ENCODE peak calls at places on chromosomes 3 and 15, in five cellular contexts. One of them, this sample, is unnamed. For H3K9me3 and H3K4me1, the result is how much of the 10 kb centered on the place peaks cover.

GRCh38 chr3:50502584-50503423 is 630 bp downstream of the CACNA2D2 start:
- DNase-seq in IMR-90: no peak
- DNase-seq in H9: peak
- DNase-seq in trophoblast cell: no peak
- DNase-seq in mesenchymal stem cell: no peak
- DNase-seq in this sample: peak

GRCh38 chr15:52071570-52071969 is 41.0 kb downstream of the BCL2L10 start:
- DNase-seq in IMR-90: no peak
- DNase-seq in H9: no peak
- DNase-seq in trophoblast cell: peak
- DNase-seq in mesenchymal stem cell: no peak
- DNase-seq in this sample: no peak

GRCh38 chr15:33699691-33700447 is 268.4 kb upstream of the CHRM5 start:
- DNase-seq in IMR-90: peak
- DNase-seq in H9: no peak
- DNase-seq in trophoblast cell: peak
- DNase-seq in mesenchymal stem cell: no peak
- DNase-seq in this sample: no peak

GRCh38 chr3:9032236-9032777 is 69.0 kb upstream of the RAD18 start:
- DNase-seq in IMR-90: no peak
- DNase-seq in H9: no peak
- DNase-seq in trophoblast cell: peak
- DNase-seq in mesenchymal stem cell: no peak
- DNase-seq in this sample: no peak

GRCh38 chr3:77935418-77935817 is 895.5 kb downstream of the ROBO2 start:
- DNase-seq in IMR-90: no peak
- DNase-seq in H9: no peak
- DNase-seq in trophoblast cell: no peak
- DNase-seq in mesenchymal stem cell: no peak
- DNase-seq in this sample: no peak

GRCh38 chr15:42996871-42997270 is 76.3 kb upstream of the TTBK2 start:
- DNase-seq in IMR-90: no peak
- DNase-seq in H9: peak
- DNase-seq in trophoblast cell: no peak
- DNase-seq in mesenchymal stem cell: no peak
- DNase-seq in this sample: no peak

GRCh38 chr3:42732829-42733459 is 30.3 kb upstream of the HHATL start:
- DNase-seq in IMR-90: no peak
- DNase-seq in H9: peak
- DNase-seq in trophoblast cell: peak
- DNase-seq in mesenchymal stem cell: no peak
- DNase-seq in this sample: no peak

GRCh38 chr3:105526349-105527111 is 159.8 kb downstream of the ALCAM start:
- DNase-seq in IMR-90: peak
- DNase-seq in H9: no peak
- DNase-seq in trophoblast cell: no peak
- DNase-seq in mesenchymal stem cell: peak
- DNase-seq in this sample: no peak

GRCh38 chr15:95591270-95591669 is 739.2 kb upstream of the NR2F2 start:
- DNase-seq in IMR-90: no peak
- DNase-seq in H9: no peak
- DNase-seq in trophoblast cell: no peak
- DNase-seq in mesenchymal stem cell: no peak
- DNase-seq in this sample: no peak

GRCh38 chr3:112302881-112303761 is 9.1 kb upstream of the SLC9C1 start:
- DNase-seq in IMR-90: peak
- DNase-seq in H9: peak
- DNase-seq in trophoblast cell: no peak
- DNase-seq in mesenchymal stem cell: peak
- DNase-seq in this sample: peak

GRCh38 chr3:11643212-11644087 is at the start of gene VGLL4:
- DNase-seq in IMR-90: peak
- DNase-seq in H9: peak
- DNase-seq in trophoblast cell: peak
- DNase-seq in mesenchymal stem cell: peak
- DNase-seq in this sample: peak

GRCh38 chr3:1908651-1909445 is 189.8 kb upstream of the CNTN4 start:
- DNase-seq in IMR-90: no peak
- DNase-seq in H9: no peak
- DNase-seq in trophoblast cell: no peak
- DNase-seq in mesenchymal stem cell: no peak
- DNase-seq in this sample: no peak

GRCh38 chr15:38530113-38530512 is 34.5 kb downstream of the RASGRP1 start:
- DNase-seq in IMR-90: no peak
- DNase-seq in H9: no peak
- DNase-seq in trophoblast cell: no peak
- DNase-seq in mesenchymal stem cell: no peak
- DNase-seq in this sample: no peak

GRCh38 chr3:114447545-114447944 is 153.7 kb downstream of the TIGIT start:
- DNase-seq in IMR-90: no peak
- DNase-seq in H9: no peak
- DNase-seq in trophoblast cell: no peak
- DNase-seq in mesenchymal stem cell: no peak
- DNase-seq in this sample: no peak

GRCh38 chr3:27723803-27724458 is 1.8 kb upstream of the EOMES start:
- DNase-seq in IMR-90: no peak
- DNase-seq in H9: no peak
- DNase-seq in trophoblast cell: no peak
- DNase-seq in mesenchymal stem cell: no peak
- DNase-seq in this sample: no peak

GRCh38 chr3:23161896-23162570 is 41.1 kb upstream of the UBE2E2 start:
- DNase-seq in IMR-90: peak
- DNase-seq in H9: no peak
- DNase-seq in trophoblast cell: peak
- DNase-seq in mesenchymal stem cell: peak
- DNase-seq in this sample: no peak

GRCh38 chr3:147838650-147839049 is 429.5 kb downstream of the ZIC1 start:
- DNase-seq in IMR-90: peak
- DNase-seq in H9: no peak
- DNase-seq in trophoblast cell: no peak
- DNase-seq in mesenchymal stem cell: peak
- DNase-seq in this sample: no peak

GRCh38 chr3:64796597-64796996 is 108.8 kb upstream of the ADAMTS9 start:
- DNase-seq in IMR-90: no peak
- DNase-seq in H9: no peak
- DNase-seq in trophoblast cell: no peak
- DNase-seq in mesenchymal stem cell: peak
- DNase-seq in this sample: no peak

GRCh38 chr15:61794276-61794675 is 266.0 kb downstream of the VPS13C start:
- DNase-seq in IMR-90: no peak
- DNase-seq in H9: no peak
- DNase-seq in trophoblast cell: no peak
- DNase-seq in mesenchymal stem cell: peak
- DNase-seq in this sample: no peak

DNA sequence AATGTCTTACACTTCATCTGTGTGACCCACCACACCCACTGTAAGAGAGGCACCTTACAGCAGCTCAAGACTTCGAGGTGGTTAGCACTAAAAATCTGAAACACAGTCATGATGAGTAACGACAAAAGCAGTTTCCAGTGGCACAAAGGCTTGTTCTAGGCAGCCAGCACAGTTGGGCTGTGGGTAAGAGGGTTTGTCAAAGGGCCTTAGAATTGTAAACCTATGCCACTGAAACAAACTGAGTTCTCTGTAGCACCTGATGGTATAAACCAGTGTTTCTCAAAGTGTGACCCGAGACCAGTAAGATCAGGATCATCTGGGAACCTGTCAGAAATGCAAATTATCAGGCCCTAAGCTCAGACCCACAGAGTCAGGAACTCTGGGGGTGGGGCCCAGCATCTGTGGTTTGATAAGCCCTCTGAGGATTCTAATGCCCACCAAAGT is 36.5 kb downstream of the DAPK2 start:
- DNase-seq in IMR-90: peak
- DNase-seq in H9: no peak
- DNase-seq in trophoblast cell: no peak
- DNase-seq in mesenchymal stem cell: no peak
- DNase-seq in this sample: no peak
- H3K9me3 ChIP-seq in IMR-90: under half
- H3K9me3 ChIP-seq in H9: under half
- H3K9me3 ChIP-seq in trophoblast cell: under half
- H3K9me3 ChIP-seq in mesenchymal stem cell: under half
- H3K9me3 ChIP-seq in this sample: under half

GRCh38 chr3:177424541-177424940 is 227.3 kb upstream of the TBL1XR1 start:
- DNase-seq in IMR-90: no peak
- DNase-seq in H9: no peak
- DNase-seq in trophoblast cell: no peak
- DNase-seq in mesenchymal stem cell: no peak
- DNase-seq in this sample: no peak
- H3K4me1 ChIP-seq in IMR-90: under half
- H3K4me1 ChIP-seq in H9: under half
- H3K4me1 ChIP-seq in trophoblast cell: under half
- H3K4me1 ChIP-seq in mesenchymal stem cell: under half
- H3K4me1 ChIP-seq in this sample: under half

GRCh38 chr3:132003685-132004084 is 31.1 kb downstream of the CPNE4 start:
- DNase-seq in IMR-90: no peak
- DNase-seq in H9: no peak
- DNase-seq in trophoblast cell: no peak
- DNase-seq in mesenchymal stem cell: no peak
- DNase-seq in this sample: no peak

GRCh38 chr3:131998027-131998426 is 36.8 kb downstream of the CPNE4 start:
- DNase-seq in IMR-90: no peak
- DNase-seq in H9: no peak
- DNase-seq in trophoblast cell: no peak
- DNase-seq in mesenchymal stem cell: no peak
- DNase-seq in this sample: no peak

GRCh38 chr3:132002039-132002438 is 32.8 kb downstream of the CPNE4 start:
- DNase-seq in IMR-90: no peak
- DNase-seq in H9: no peak
- DNase-seq in trophoblast cell: no peak
- DNase-seq in mesenchymal stem cell: no peak
- DNase-seq in this sample: no peak

GRCh38 chr3:132004571-132004970 is 30.2 kb downstream of the CPNE4 start:
- DNase-seq in IMR-90: no peak
- DNase-seq in H9: no peak
- DNase-seq in trophoblast cell: no peak
- DNase-seq in mesenchymal stem cell: no peak
- DNase-seq in this sample: no peak

GRCh38 chr3:132001036-132001435 is 33.8 kb downstream of the CPNE4 start:
- DNase-seq in IMR-90: no peak
- DNase-seq in H9: no peak
- DNase-seq in trophoblast cell: no peak
- DNase-seq in mesenchymal stem cell: no peak
- DNase-seq in this sample: no peak
- H2BK120ac ChIP-seq in IMR-90: no peak
- H2BK120ac ChIP-seq in H9: no peak
- H2BK120ac ChIP-seq in trophoblast cell: no peak
- H2BK120ac ChIP-seq in mesenchymal stem cell: no peak
- H2BK120ac ChIP-seq in this sample: no peak

DNA sequence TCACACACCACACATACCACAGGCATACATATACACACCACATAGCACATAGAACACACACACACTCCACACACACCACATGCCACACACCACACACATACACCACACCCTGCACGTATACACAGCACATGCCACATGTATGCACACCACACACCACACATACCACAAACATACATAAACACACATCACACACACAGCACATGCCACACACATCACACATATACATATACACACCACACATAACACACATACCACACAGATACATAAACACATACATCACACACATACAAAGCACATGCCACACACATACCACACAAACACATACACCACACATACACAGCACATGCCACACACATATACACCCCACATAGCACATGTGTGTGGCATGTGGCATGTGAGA is 171.1 kb downstream of the OR4M2 start:
- DNase-seq in IMR-90: no peak
- DNase-seq in H9: no peak
- DNase-seq in trophoblast cell: no peak
- DNase-seq in mesenchymal stem cell: no peak
- DNase-seq in this sample: no peak
- H3K9me3 ChIP-seq in IMR-90: under half
- H3K9me3 ChIP-seq in H9: half or more
- H3K9me3 ChIP-seq in trophoblast cell: under half
- H3K9me3 ChIP-seq in mesenchymal stem cell: under half
- H3K9me3 ChIP-seq in this sample: under half

DNA sequence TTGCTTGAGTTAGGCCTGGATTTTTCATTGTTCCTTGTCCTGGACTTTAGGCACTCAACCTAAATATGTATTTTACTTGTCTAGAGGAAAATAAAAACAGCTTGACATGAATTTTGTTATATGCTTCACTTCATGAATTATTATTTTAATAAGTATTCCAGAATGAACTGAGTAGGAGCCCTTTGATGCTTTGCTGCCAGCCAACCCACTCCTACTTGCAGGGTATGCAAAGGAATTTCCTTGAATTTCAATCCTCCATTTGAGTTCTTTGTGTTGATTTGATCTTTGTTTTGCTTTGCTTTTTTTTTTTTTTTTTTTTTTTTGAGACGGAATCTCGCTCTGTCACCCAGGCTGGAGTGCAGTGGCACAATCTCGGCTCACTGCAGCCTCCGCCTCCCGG is 11.6 kb downstream of the ARL6IP5 start:
- DNase-seq in IMR-90: no peak
- DNase-seq in H9: no peak
- DNase-seq in trophoblast cell: no peak
- DNase-seq in mesenchymal stem cell: no peak
- DNase-seq in this sample: no peak
- H3K4me1 ChIP-seq in IMR-90: under half
- H3K4me1 ChIP-seq in H9: under half
- H3K4me1 ChIP-seq in trophoblast cell: under half
- H3K4me1 ChIP-seq in mesenchymal stem cell: under half
- H3K4me1 ChIP-seq in this sample: under half

GRCh38 chr3:57164217-57164605 is 942 bp downstream of the IL17RD start:
- DNase-seq in IMR-90: peak
- DNase-seq in H9: no peak
- DNase-seq in trophoblast cell: no peak
- DNase-seq in mesenchymal stem cell: no peak
- DNase-seq in this sample: no peak
- H2BK120ac ChIP-seq in IMR-90: no peak
- H2BK120ac ChIP-seq in H9: no peak
- H2BK120ac ChIP-seq in trophoblast cell: no peak
- H2BK120ac ChIP-seq in mesenchymal stem cell: no peak
- H2BK120ac ChIP-seq in this sample: peak

DNA sequence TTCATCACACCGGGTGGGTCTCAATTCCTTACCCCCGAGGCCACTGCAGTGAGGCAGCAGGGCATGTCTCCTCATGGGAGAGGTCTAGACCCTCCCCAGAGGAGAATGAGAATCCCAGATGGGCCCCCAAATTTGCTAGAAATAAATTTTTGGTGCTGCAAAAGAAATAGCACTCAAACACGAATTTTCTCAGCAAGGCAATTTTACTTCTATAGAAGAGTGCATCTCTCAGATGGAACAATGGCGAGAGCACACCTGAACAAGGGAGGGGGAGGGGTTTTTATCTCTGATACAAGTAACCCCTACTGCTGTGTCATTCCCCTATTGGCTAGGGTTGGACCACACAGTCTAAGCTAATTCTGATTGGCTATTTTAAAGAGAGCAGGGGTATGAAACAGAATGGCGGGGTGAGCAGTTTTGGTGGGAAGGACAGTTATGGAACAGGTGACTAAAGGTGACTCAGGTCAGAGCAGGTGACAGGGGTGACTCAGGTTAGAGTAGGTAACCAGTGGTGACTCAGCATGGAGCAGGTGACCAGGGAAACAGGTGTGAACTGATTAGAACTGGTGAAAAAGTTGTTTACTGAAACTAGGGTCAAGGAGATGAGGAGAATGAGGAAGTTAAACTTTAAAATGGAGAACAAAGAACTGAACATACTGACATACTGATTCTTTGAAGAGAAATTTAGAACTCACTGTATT is 93.0 kb upstream of the WNT7A start:
- DNase-seq in IMR-90: no peak
- DNase-seq in H9: no peak
- DNase-seq in trophoblast cell: peak
- DNase-seq in mesenchymal stem cell: no peak
- DNase-seq in this sample: no peak
- H3K9me3 ChIP-seq in IMR-90: under half
- H3K9me3 ChIP-seq in H9: under half
- H3K9me3 ChIP-seq in trophoblast cell: under half
- H3K9me3 ChIP-seq in mesenchymal stem cell: under half
- H3K9me3 ChIP-seq in this sample: under half